ENCODE peak calls at places on chromosome 11, in ten cellular contexts. C is PC-9; X is endodermal cell; B is tibial artery; W is stomach; J is naive thymus-derived CD4-positive, alpha-beta T cell; P is Peyer's patch; I is HepG2; M is GM23338; O is CD8-positive, alpha-beta T cell. D is an unnamed sample.
A peak's percentile ranks its signal among the peaks of the same experiment; 100 is the strongest.

GRCh38 chr11:35388054-35388453 is 31.3 kb downstream of the SLC1A2 start:
- DNase-seq in O (no peak), B (no peak), C (no peak), P (no peak), W (no peak), X (no peak), M (no peak), I (no peak), J (no peak), D (no peak)

GRCh38 chr11:44307340-44308099 is 2.4 kb downstream of the ALX4 start:
- DNase-seq in P (peak; percentile 40), X (peak; percentile 52), I (no peak), B (no peak), O (no peak), C (no peak), M (no peak), J (no peak), W (no peak), D (no peak)

GRCh38 chr11:92540113-92540512 is 315.5 kb downstream of the FAT3 start:
- DNase-seq in M (no peak), J (no peak), X (no peak), C (no peak), B (no peak), O (no peak), I (no peak), W (no peak), P (no peak), D (no peak)

GRCh38 chr11:46562527-46562926 is 31.3 kb downstream of the AMBRA1 start:
- DNase-seq in O (no peak), W (no peak), X (no peak), M (no peak), P (no peak), C (no peak), B (no peak), J (no peak), I (no peak), D (no peak)

GRCh38 chr11:69149646-69150045 is 6.1 kb upstream of the SMIM38 start:
- DNase-seq in B (no peak), C (no peak), P (no peak), J (no peak), W (no peak), M (no peak), I (no peak), X (no peak), O (no peak), D (no peak)

GRCh38 chr11:106471273-106471672 is 393.8 kb downstream of the AASDHPPT start:
- DNase-seq in J (no peak), W (no peak), M (no peak), B (no peak), C (no peak), O (no peak), P (no peak), I (no peak), X (no peak), D (no peak)

GRCh38 chr11:13140873-13141655 is 131.9 kb downstream of the RASSF10 start:
- DNase-seq in W (no peak), J (no peak), I (peak; percentile 48), O (no peak), P (peak; percentile 52), B (no peak), X (no peak), M (no peak), C (no peak), D (no peak)

GRCh38 chr11:12198261-12198925 is 88.0 kb downstream of the MICAL2 start:
- DNase-seq in M (no peak), X (no peak), I (no peak), C (no peak), W (peak; percentile 46), P (no peak), B (no peak), O (no peak), J (no peak), D (no peak)

GRCh38 chr11:33984682-33985389 is 66.7 kb upstream of the CAPRIN1 start:
- DNase-seq in C (no peak), X (no peak), W (no peak), M (no peak), J (no peak), B (no peak), P (no peak), O (no peak), I (no peak), D (no peak)

GRCh38 chr11:116729501-116730240 is 43.1 kb downstream of the BUD13 start:
- DNase-seq in C (no peak), P (no peak), O (no peak), I (no peak), J (no peak), B (no peak), W (no peak), X (peak; percentile 29), M (no peak), D (no peak)

DNA sequence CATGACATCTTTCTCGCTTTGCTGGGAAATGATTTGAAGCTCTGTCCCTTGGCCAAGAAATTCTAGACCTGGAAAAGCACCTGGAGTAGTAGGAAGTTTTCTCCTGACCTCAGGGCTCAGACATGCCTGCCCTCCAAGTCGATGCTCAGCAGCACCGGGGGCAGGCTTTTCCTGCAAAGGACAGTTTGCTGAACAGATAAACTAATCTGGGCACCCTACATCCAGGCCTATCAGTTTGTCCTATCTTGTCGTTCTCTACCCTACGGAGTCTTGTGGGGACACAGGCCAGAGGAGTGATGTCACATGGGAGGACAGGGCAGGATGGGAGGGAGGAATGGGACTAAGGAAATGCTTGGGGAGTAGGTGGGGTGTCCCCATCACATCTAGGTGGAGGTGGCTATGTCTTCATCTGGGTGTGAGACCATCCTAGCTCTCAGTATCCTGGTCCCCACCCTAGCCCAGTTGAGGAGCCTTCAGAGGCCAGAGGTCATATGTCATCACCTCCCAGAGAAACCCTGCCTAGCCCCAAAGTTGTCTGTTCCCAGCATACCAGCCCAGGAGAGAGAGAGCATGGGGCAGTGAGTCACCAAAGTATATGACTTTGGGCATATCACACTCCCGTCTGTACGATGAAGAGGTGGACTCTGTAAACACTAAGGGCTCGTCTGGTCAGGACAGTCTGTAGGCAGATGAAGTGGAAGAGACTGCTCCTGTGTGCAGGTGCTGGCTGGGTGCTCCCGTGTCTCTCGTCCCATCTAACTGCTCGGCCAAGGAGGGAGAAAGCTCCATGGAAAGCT is 18.1 kb upstream of the FCHSD2 start:
- DNase-seq in B (no peak), O (no peak), X (peak; percentile 12), I (no peak), J (no peak), M (no peak), W (no peak), P (no peak), C (no peak), D (no peak)
- H3K4me1 ChIP-seq in B (peaks cover 35% of the 10 kb centered on the region), O (peaks cover 21% of the 10 kb centered on the region), X (no peaks in the 10 kb centered on the region), I (peaks cover 99% of the 10 kb centered on the region), J (peaks cover 12% of the 10 kb centered on the region), M (no peaks in the 10 kb centered on the region), W (no peaks in the 10 kb centered on the region), P (peaks cover 28% of the 10 kb centered on the region), C (peaks cover 12% of the 10 kb centered on the region), D (peaks cover 16% of the 10 kb centered on the region)

GRCh38 chr11:16926868-16927267 is 87.3 kb downstream of the PLEKHA7 start:
- DNase-seq in I (no peak), W (no peak), X (peak; percentile 63), O (no peak), B (no peak), J (no peak), C (no peak), M (peak; percentile 56), P (no peak), D (no peak)

GRCh38 chr11:16924826-16925494 is 89.3 kb downstream of the PLEKHA7 start:
- DNase-seq in W (peak; percentile 86), X (peak; percentile 88), J (no peak), M (peak; percentile 86), O (no peak), B (peak; percentile 44), C (peak; percentile 86), I (peak; percentile 78), P (peak; percentile 89), D (peak; percentile 90)

GRCh38 chr11:16923987-16924386 is 90.2 kb downstream of the PLEKHA7 start:
- DNase-seq in M (no peak), O (no peak), C (peak; percentile 35), W (peak; percentile 42), I (no peak), P (peak; percentile 77), B (no peak), J (no peak), X (peak; percentile 56), D (no peak)

GRCh38 chr11:16925495-16926065 is 88.6 kb downstream of the PLEKHA7 start:
- DNase-seq in P (peak; percentile 82), X (peak; percentile 89), M (peak; percentile 94), O (no peak), J (no peak), W (no peak), C (peak; percentile 79), I (peak; percentile 64), B (no peak), D (peak; percentile 42)

GRCh38 chr11:16924462-16924825 is 89.8 kb downstream of the PLEKHA7 start:
- DNase-seq in P (no peak), X (no peak), O (no peak), M (no peak), J (no peak), C (no peak), B (no peak), W (no peak), I (no peak), D (no peak)
- H3K27ac ChIP-seq in P (peak overlapping the region; percentile 97), X (no peak overlapping the region), O (no peak overlapping the region), M (no peak overlapping the region), J (no peak overlapping the region), C (peak overlapping the region; percentile 91), B (no peak overlapping the region), W (peak overlapping the region; percentile 86), I (no peak overlapping the region), D (peak overlapping the region; percentile 9)

GRCh38 chr11:63999349-64000025 is 13.2 kb downstream of the OTUB1 start:
- DNase-seq in C (no peak), P (no peak), X (peak; percentile 94), M (peak; percentile 84), B (no peak), I (no peak), O (peak; percentile 47), W (peak; percentile 85), J (peak; percentile 46), D (peak; percentile 86)
- H3K27me3 ChIP-seq in C (no peaks in the 10 kb centered on the region), P (no peaks in the 10 kb centered on the region), X (peaks cover 13% of the 10 kb centered on the region), M (peaks cover 43% of the 10 kb centered on the region), B (peaks cover 7% of the 10 kb centered on the region), I (no peaks in the 10 kb centered on the region), O (no peaks in the 10 kb centered on the region), W (no peaks in the 10 kb centered on the region), J (no peaks in the 10 kb centered on the region), D (no peaks in the 10 kb centered on the region)

GRCh38 chr11:65382804-65383368 is 440 bp upstream of the SLC25A45 start:
- DNase-seq in W (peak; percentile 90), J (no peak), C (peak; percentile 97), O (no peak), P (peak; percentile 92), X (no peak), B (no peak), I (no peak), M (no peak), D (no peak)
- H3K4me1 ChIP-seq in W (peaks cover 49% of the 10 kb centered on the region), J (peaks cover 49% of the 10 kb centered on the region), C (peaks cover 70% of the 10 kb centered on the region), O (peaks cover 59% of the 10 kb centered on the region), P (peaks cover 21% of the 10 kb centered on the region), X (peaks cover 6% of the 10 kb centered on the region), B (peaks cover 55% of the 10 kb centered on the region), I (peaks cover 89% of the 10 kb centered on the region), M (peaks cover 13% of the 10 kb centered on the region), D (peaks cover 6% of the 10 kb centered on the region)

D was measured in right cardiac atrium.